ENCODE peak calls at places on chromosomes 3 and 15, in seven cellular contexts. J is AG09319; F is CD8-positive, alpha-beta memory T cell; X is stimulated activated CD4-positive, alpha-beta T cell treated with anti-CD3 and anti-CD28 coated beads, Interleukin-4, amount 100 ng/mL, for 4 hours; P is neural crest cell; O is left cardiac atrium; G is astrocyte. T is an unnamed sample.

GRCh38 chr3:10347648-10348403 is 26.9 kb upstream of the SEC13 start:
- DNase-seq in O (no peak), G (no peak), P (no peak), J (no peak), X (no peak), F (no peak), T (no peak)

GRCh38 chr3:9064251-9064650 is 101.0 kb upstream of the RAD18 start:
- DNase-seq in P (no peak), X (no peak), G (no peak), F (no peak), O (no peak), J (no peak), T (no peak)

GRCh38 chr3:22322861-22323260 is 571.9 kb upstream of the ZNF385D start:
- DNase-seq in P (no peak), G (no peak), F (no peak), J (no peak), X (no peak), O (no peak), T (no peak)

GRCh38 chr3:134432236-134432635 is 53.5 kb downstream of the ANAPC13 start:
- DNase-seq in O (no peak), J (no peak), X (no peak), F (no peak), G (no peak), P (no peak), T (no peak)

GRCh38 chr3:188497021-188497420 is 343.1 kb downstream of the LPP start:
- DNase-seq in O (no peak), P (no peak), J (no peak), X (no peak), F (no peak), G (no peak), T (no peak)

GRCh38 chr15:40830884-40831283 is 2.4 kb upstream of the PPP1R14D start:
- DNase-seq in J (no peak), P (no peak), O (no peak), G (no peak), X (no peak), F (no peak), T (no peak)

GRCh38 chr3:61358364-61358763 is 107.1 kb upstream of the FHIT start:
- DNase-seq in P (no peak), G (no peak), X (no peak), O (peak), J (no peak), F (no peak), T (no peak)

GRCh38 chr3:188026191-188026968 is 127.6 kb upstream of the LPP start:
- DNase-seq in G (no peak), X (no peak), O (no peak), J (no peak), F (no peak), P (no peak), T (no peak)

GRCh38 chr3:44058022-44058867 is 183.4 kb upstream of the TOPAZ1 start:
- DNase-seq in F (peak), O (no peak), P (no peak), X (peak), G (peak), J (no peak), T (peak)

GRCh38 chr15:64006642-64007041 is 39.6 kb downstream of the DAPK2 start:
- DNase-seq in O (no peak), X (no peak), P (no peak), G (no peak), F (no peak), J (no peak), T (no peak)

GRCh38 chr3:61407397-61407796 is 154.0 kb upstream of the PTPRG start:
- DNase-seq in J (no peak), O (no peak), P (no peak), X (no peak), G (no peak), F (no peak), T (no peak)

GRCh38 chr15:96600350-96600749 is 269.9 kb downstream of the NR2F2 start:
- DNase-seq in P (no peak), X (no peak), O (no peak), G (no peak), J (no peak), F (no peak), T (no peak)

GRCh38 chr15:75178938-75179772 is 22.5 kb upstream of the C15orf39 start:
- DNase-seq in F (no peak), G (no peak), P (no peak), X (no peak), J (no peak), O (no peak), T (no peak)

GRCh38 chr3:27614592-27614991 is 107.5 kb downstream of the EOMES start:
- DNase-seq in O (no peak), G (no peak), J (no peak), P (no peak), F (no peak), X (no peak), T (no peak)

GRCh38 chr15:49242820-49243219 is 72.8 kb downstream of the GALK2 start:
- DNase-seq in X (no peak), G (peak), O (no peak), J (peak), P (no peak), F (no peak), T (no peak)

GRCh38 chr3:185928532-185928931 is 9.3 kb downstream of the TRA2B start:
- DNase-seq in X (no peak), G (no peak), O (no peak), J (no peak), P (no peak), F (no peak), T (no peak)

GRCh38 chr3:115834068-115834467 is 210.8 kb downstream of the GAP43 start:
- DNase-seq in P (no peak), X (no peak), F (no peak), G (peak), O (no peak), J (no peak), T (no peak)

GRCh38 chr3:169662215-169663070 is 1.1 kb downstream of the MECOM start:
- DNase-seq in P (peak), F (no peak), G (peak), X (peak), J (no peak), O (peak), T (peak)

GRCh38 chr3:157159037-157159761 is 748 bp downstream of the CCNL1 start:
- DNase-seq in F (peak), J (no peak), O (peak), G (peak), X (peak), P (peak), T (peak)

GRCh38 chr15:40737048-40737447 is 18.0 kb downstream of the RMDN3 start:
- DNase-seq in P (no peak), G (no peak), X (no peak), O (no peak), F (no peak), J (no peak), T (no peak)

GRCh38 chr3:121989943-121990342 is 32.1 kb downstream of the ILDR1 start:
- DNase-seq in F (no peak), O (no peak), P (no peak), J (no peak), X (no peak), G (no peak), T (no peak)

GRCh38 chr15:85477730-85478129 is 97.3 kb downstream of the AKAP13 start:
- DNase-seq in X (no peak), O (no peak), J (no peak), F (no peak), G (peak), P (no peak), T (no peak)

GRCh38 chr15:25171111-25171811 is 216.5 kb downstream of the SNRPN start:
- DNase-seq in F (no peak), P (no peak), J (no peak), O (peak), G (no peak), X (no peak), T (no peak)

GRCh38 chr3:57179580-57180410 is 14.6 kb upstream of the IL17RD start:
- DNase-seq in J (no peak), G (no peak), F (no peak), P (no peak), X (no peak), O (no peak), T (no peak)

GRCh38 chr3:136835079-136835816 is 16.3 kb downstream of the SLC35G2 start:
- DNase-seq in P (no peak), O (no peak), G (no peak), J (no peak), F (no peak), X (no peak), T (no peak)

GRCh38 chr3:150110097-150110496 is 139.4 kb upstream of the PFN2 start:
- DNase-seq in O (no peak), X (no peak), J (no peak), F (no peak), P (no peak), G (no peak), T (no peak)

GRCh38 chr3:143276592-143276991 is 157.0 kb downstream of the CHST2 start:
- DNase-seq in X (no peak), G (no peak), O (no peak), P (no peak), J (no peak), F (no peak), T (no peak)

GRCh38 chr15:89662893-89663673 is 7.8 kb upstream of the KIF7 start:
- DNase-seq in F (no peak), X (no peak), J (peak), G (peak), O (peak), P (no peak), T (no peak)

GRCh38 chr3:94862703-94863102 is 799.8 kb downstream of the NSUN3 start:
- DNase-seq in P (peak), F (no peak), G (no peak), J (no peak), X (no peak), O (no peak), T (no peak)

T was measured in activated T-cell treated with anti-CD3 and anti-CD28 coated beads for 48 hours.